ENCODE peak calls at places on chromosomes 6 and 20, in five cellular contexts. Z is testis, F is uterus, B is BJ, J is stomach. H is an unnamed sample.

GRCh38 chr20:38181207-38181693 is 16.2 kb upstream of the TGM2 start:
- DNase-seq in B (no peak), Z (no peak), J (no peak), F (no peak), H (no peak)

GRCh38 chr6:129759851-129760595 is 50.0 kb upstream of the ARHGAP18 start:
- DNase-seq in B (peak; percentile 26), F (no peak), Z (no peak), J (no peak), H (no peak)

GRCh38 chr6:85364354-85364753 is 85.5 kb upstream of the NT5E start:
- DNase-seq in B (no peak), Z (no peak), J (no peak), F (no peak), H (peak; percentile 77)

GRCh38 chr6:134678436-134678889 is 271.4 kb downstream of the ALDH8A1 start:
- DNase-seq in J (peak; percentile 94), Z (peak; percentile 75), F (peak; percentile 30), B (no peak), H (peak; percentile 14)

GRCh38 chr6:40492126-40492525 is 95.0 kb downstream of the LRFN2 start:
- DNase-seq in J (no peak), F (no peak), Z (no peak), B (no peak), H (no peak)

GRCh38 chr20:42447270-42447669 is 742.4 kb downstream of the PTPRT start:
- DNase-seq in B (no peak), J (no peak), Z (no peak), F (no peak), H (no peak)

GRCh38 chr6:115468272-115469005 is 592.3 kb downstream of the FRK start:
- DNase-seq in J (no peak), B (no peak), F (no peak), Z (no peak), H (no peak)

GRCh38 chr6:56683882-56684281 is 41.2 kb upstream of the DST start:
- DNase-seq in J (no peak), B (peak; percentile 69), Z (no peak), F (no peak), H (no peak)

GRCh38 chr6:12753034-12753433 is 36.5 kb downstream of the PHACTR1 start:
- DNase-seq in F (no peak), B (no peak), Z (no peak), J (no peak), H (no peak)

GRCh38 chr6:100913400-100914276 is 32.5 kb upstream of the ASCC3 start:
- DNase-seq in J (no peak), B (no peak), F (no peak), Z (no peak), H (no peak)

GRCh38 chr6:34227656-34228421 is 8.8 kb upstream of the HMGA1 start:
- DNase-seq in Z (no peak), B (no peak), F (no peak), J (no peak), H (no peak)

DNA sequence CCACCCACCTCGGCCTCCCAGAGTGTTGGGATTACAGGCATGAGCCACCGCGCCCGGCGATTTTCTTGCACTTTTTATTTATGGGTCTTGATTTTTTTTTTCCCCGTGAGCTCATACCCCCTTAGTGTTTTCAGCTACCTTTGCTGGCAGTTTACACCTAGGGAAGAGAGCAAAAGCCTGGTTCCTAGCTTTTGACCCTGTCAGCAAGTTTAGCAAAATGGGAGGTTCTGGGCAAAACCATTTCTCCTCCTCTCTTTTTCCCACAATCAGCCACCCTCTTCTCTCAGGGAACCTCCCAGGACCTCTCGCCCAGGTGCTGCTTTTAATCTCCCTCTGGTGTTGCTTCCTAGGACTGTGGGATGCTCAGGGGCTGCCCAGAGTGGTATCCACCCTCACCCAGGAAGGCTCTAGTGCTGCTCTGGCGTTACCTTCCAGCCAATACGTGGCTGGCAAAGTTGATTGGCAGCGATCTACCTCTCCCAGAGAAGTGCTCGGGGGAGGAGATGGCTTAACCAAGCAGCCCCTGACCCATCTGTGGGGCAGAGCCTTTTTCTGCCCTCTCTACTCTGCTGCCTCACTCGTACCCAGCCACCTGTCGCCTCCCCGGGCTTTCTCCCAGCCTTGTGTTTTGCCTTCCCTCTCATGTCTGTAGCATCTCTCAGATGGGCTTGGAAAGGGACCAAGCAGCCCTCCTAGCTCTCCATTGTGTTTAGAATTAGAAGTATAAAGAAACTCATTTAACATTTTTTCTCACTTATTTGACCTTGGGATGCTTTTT is 37.4 kb downstream of the KAT14 start:
- DNase-seq in Z (no peak), B (no peak), F (no peak), J (no peak), H (no peak)
- TF ChIP-seq CTCF in Z (no peak), B (no peak), F (no peak), J (no peak), H (no peak)

GRCh38 chr20:15333170-15333569 is 995.8 kb upstream of the FLRT3 start:
- DNase-seq in Z (no peak), J (no peak), F (no peak), B (no peak), H (no peak)
- H3K4me3 ChIP-seq in Z (no peak overlapping the region), J (no peak overlapping the region), F (no peak overlapping the region), B (no peak overlapping the region), H (no peak overlapping the region)

GRCh38 chr6:131787955-131788712 is 19.7 kb upstream of the ENPP1 start:
- DNase-seq in B (no peak), Z (no peak), J (no peak), F (peak; percentile 20), H (no peak)
- TF ChIP-seq CTCF in B (peak; percentile 44), Z (no peak), J (no peak), F (peak; percentile 39), H (no peak)

DNA sequence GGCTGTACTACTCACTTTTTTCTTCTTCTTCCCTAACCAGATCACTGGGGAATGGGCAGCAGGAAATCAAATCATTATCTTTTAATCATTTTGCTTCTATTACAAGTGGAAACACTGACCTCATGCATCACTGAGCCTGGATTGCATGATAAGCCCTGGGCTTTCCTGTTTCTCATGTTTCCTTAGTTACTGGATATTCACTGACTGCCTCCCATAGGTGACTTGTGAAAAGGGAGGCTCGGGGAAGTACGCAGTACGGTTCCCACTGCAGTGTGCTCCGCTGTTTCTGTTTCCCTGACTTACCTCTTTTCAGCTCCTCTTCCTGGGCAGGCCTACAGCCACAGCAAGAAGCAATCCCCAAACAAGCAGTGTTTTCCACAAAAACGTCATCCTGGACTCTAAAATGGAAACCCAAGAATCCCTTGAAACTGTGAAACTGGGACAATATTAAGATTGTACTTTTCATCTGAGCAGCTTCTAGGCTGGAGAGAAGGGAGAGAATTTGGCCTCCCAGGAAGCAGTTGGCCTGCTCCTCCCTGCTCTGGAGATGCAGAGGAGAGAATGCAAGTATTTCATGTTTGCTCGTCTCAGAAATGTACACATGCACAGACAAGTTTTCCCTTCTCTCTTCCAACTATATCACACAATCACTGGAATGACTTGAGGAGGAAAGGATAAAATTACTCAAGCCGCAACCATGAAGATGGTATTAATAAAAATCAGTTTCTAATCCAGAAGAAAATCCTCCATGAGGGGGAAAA is 13.1 kb downstream of the BTNL2 start:
- DNase-seq in F (peak; percentile 30), B (no peak), Z (no peak), J (no peak), H (no peak)
- H3K4me3 ChIP-seq in F (no peak overlapping the region), B (no peak overlapping the region), Z (no peak overlapping the region), J (no peak overlapping the region), H (no peak overlapping the region)

DNA sequence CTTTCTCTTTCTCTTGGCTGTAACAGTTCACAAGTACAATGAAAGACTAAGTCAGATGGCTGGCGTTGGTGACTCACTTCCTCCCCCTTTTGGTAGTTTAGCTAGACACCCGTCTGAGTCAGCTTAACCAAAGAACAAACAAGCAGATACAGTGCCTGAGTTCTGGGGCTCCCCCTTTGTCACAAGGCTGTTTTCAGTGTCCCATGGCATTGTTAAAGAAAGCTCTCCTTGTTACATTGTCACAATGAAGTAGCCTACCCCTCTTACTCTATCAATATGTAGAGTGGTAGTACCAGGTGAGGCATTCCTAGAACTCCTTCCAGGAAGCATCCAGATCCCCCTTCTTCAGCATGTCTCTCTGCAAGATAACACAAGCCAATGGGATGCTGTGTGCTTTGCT is 38.6 kb downstream of the KIAA0408 start:
- DNase-seq in B (peak; percentile 73), Z (peak; percentile 55), F (peak; percentile 64), J (peak; percentile 63), H (peak; percentile 85)
- TF ChIP-seq CTCF in B (peak; percentile 56), Z (peak; percentile 18), F (peak; percentile 27), J (peak; percentile 31), H (peak; percentile 68)